ENCODE peak calls at places on chromosomes 6 and 20, in four cellular contexts. D is IMR-90, K is H9, R is H1. W is an unnamed sample. For H3K4me1, the result is how much of the 10 kb centered on the place peaks cover.

GRCh38 chr6:41021832-41022231 is 17.2 kb downstream of the UNC5CL start:
- DNase-seq in D (peak), K (no peak), R (no peak), W (no peak)

GRCh38 chr20:57620999-57621398 is 773 bp upstream of the ZBP1 start:
- DNase-seq in D (no peak), K (no peak), R (peak), W (no peak)

GRCh38 chr20:24673678-24674570 is 204.5 kb downstream of the SYNDIG1 start:
- DNase-seq in D (peak), K (no peak), R (no peak), W (no peak)

GRCh38 chr6:36984581-36985383 is 1.2 kb downstream of the MTCH1 start:
- DNase-seq in D (peak), K (peak), R (peak), W (peak)

GRCh38 chr6:110095101-110095500 is 84.4 kb downstream of the WASF1 start:
- DNase-seq in D (no peak), K (no peak), R (no peak), W (no peak)

GRCh38 chr6:84349542-84349941 is 122.1 kb upstream of the CEP162 start:
- DNase-seq in D (no peak), K (no peak), R (no peak), W (no peak)

GRCh38 chr20:43463133-43463863 is 5.6 kb downstream of the SRSF6 start:
- DNase-seq in D (no peak), K (no peak), R (no peak), W (no peak)

GRCh38 chr20:37111926-37112455 is 16.2 kb upstream of the RBL1 start:
- DNase-seq in D (no peak), K (no peak), R (no peak), W (no peak)

GRCh38 chr20:63903796-63904570 is 9.1 kb downstream of the DNAJC5 start:
- DNase-seq in D (no peak), K (no peak), R (no peak), W (no peak)

GRCh38 chr20:23362392-23363256 is 642 bp downstream of the GZF1 start:
- DNase-seq in D (peak), K (no peak), R (no peak), W (peak)

GRCh38 chr6:20292905-20293304 is 80.6 kb upstream of the MBOAT1 start:
- DNase-seq in D (no peak), K (no peak), R (no peak), W (no peak)

GRCh38 chr6:28907394-28907793 is 16.4 kb downstream of the TRIM27 start:
- DNase-seq in D (peak), K (no peak), R (no peak), W (no peak)

GRCh38 chr6:90160013-90160412 is 136.6 kb downstream of the BACH2 start:
- DNase-seq in D (no peak), K (no peak), R (no peak), W (no peak)

GRCh38 chr6:14458669-14459266 is 341.2 kb downstream of the CD83 start:
- DNase-seq in D (peak), K (no peak), R (no peak), W (no peak)

GRCh38 chr6:11067348-11067747 is 23.2 kb upstream of the ELOVL2 start:
- DNase-seq in D (no peak), K (no peak), R (no peak), W (no peak)

GRCh38 chr6:144778773-144779531 is 493.8 kb downstream of the UTRN start:
- DNase-seq in D (no peak), K (no peak), R (no peak), W (peak)

GRCh38 chr6:108074057-108074358 is 533 bp downstream of the OSTM1 start:
- DNase-seq in D (peak), K (no peak), R (no peak), W (no peak)

GRCh38 chr20:50191065-50191565 is 485 bp downstream of the CEBPB start:
- DNase-seq in D (no peak), K (no peak), R (peak), W (no peak)

GRCh38 chr6:118656822-118657451 is 5.5 kb upstream of the CEP85L start:
- DNase-seq in D (no peak), K (no peak), R (no peak), W (no peak)

GRCh38 chr20:38321959-38322598 is 18.1 kb downstream of the BPI start:
- DNase-seq in D (peak), K (peak), R (no peak), W (peak)

DNA sequence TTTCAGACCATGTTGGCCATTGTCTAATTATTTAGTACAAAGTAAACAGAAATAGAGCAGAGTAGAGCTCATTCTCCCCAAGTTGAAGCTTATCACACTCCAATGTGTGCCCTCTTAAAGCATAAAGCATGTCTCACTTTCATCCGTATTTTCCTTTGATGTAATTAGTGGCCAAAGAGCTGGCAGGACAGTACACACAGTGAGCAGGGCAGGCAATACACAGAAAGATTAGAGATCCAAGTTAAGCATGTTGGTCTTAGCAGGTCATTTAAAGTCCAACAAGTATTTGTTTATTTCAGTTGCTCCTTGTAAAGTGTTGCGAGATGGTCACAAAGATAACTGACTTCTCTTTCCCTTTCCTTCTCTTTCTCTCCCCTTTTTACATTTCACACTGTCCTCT is 47.2 kb downstream of the RFX6 start:
- DNase-seq in D (no peak), K (no peak), R (no peak), W (no peak)
- H3K56ac ChIP-seq in D (no peak), K (no peak), R (no peak), W (no peak)

GRCh38 chr20:19918965-19919329 is 98.2 kb upstream of the NAA20 start:
- DNase-seq in D (no peak), K (no peak), R (no peak), W (no peak)
- H3K4me1 ChIP-seq in D (under half), K (under half), R (under half), W (under half)

DNA sequence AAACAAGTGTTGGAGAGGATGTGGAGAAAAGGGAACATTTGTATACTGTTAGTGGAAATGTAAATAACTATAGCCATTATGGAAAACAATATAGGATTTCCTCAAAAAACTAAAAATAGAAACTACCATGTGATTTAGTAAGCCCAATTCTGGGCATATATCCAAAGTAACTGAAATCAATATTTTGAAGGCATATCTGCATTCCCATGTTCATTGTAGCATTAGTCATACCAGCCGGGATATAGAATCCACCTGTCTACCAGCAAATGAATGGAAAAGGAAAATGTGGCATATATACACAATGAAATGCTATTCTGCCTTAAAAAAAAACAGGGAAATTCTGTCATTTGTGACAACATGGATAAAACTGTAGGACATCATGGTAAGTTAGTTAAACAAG is 15.3 kb upstream of the C6orf58 start:
- DNase-seq in D (peak), K (no peak), R (no peak), W (no peak)
- H3K4me2 ChIP-seq in D (no peak), K (no peak), R (no peak), W (no peak)

GRCh38 chr6:166579234-166579575 is 7.3 kb downstream of the RAMACL start:
- DNase-seq in D (no peak), K (peak), R (no peak), W (no peak)

GRCh38 chr6:166573456-166574216 is 12.8 kb downstream of the RAMACL start:
- DNase-seq in D (no peak), K (no peak), R (no peak), W (peak)

GRCh38 chr6:166578536-166579233 is 7.8 kb downstream of the RAMACL start:
- DNase-seq in D (no peak), K (peak), R (no peak), W (no peak)

GRCh38 chr6:166572370-166573261 is 13.9 kb downstream of the RAMACL start:
- DNase-seq in D (peak), K (peak), R (peak), W (peak)

GRCh38 chr6:166575190-166575589 is 11.3 kb downstream of the RAMACL start:
- DNase-seq in D (no peak), K (no peak), R (no peak), W (no peak)
- H3K56ac ChIP-seq in D (no peak), K (no peak), R (no peak), W (no peak)

DNA sequence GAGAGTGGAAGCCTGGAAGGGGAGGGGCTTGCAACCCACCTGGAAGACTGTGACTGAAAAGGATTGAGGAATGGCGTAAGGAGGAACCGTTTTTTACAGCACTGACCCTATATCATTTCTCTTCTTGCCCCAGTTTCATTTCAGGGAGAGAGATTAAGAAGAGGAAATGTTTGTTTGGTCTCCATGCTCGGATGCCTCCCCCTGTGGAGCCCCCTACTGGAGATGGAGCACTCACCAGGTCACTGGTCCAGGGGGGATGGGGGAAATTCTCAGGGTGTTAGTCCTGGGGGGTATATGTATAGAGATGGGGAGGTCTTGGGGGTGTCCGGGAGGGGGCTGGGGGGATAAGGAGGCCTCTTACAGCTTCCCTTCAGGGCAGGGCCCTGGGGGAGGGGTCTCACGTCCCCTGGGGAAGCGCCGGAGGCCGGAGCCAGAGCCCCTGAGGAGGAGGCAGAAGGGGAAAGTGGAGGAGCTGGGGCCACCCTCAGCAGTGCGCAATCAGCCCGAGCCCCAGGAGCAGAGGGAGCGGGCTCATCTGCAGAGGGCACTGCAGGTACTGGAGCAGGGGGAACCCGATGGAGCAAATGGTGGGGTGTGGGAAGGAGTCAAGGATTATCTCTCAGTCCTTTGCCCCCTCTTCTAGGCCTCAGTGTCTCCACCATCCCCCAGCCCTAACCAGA is 3.2 kb downstream of the CUTA start:
- DNase-seq in D (no peak), K (peak), R (peak), W (peak)
- H3K4me1 ChIP-seq in D (under half), K (under half), R (under half), W (under half)

GRCh38 chr20:21702553-21703467 is 2.7 kb upstream of the PAX1 start:
- DNase-seq in D (peak), K (peak), R (peak), W (peak)
- H3K4me2 ChIP-seq in D (no peak), K (peak), R (peak), W (peak)

DNA sequence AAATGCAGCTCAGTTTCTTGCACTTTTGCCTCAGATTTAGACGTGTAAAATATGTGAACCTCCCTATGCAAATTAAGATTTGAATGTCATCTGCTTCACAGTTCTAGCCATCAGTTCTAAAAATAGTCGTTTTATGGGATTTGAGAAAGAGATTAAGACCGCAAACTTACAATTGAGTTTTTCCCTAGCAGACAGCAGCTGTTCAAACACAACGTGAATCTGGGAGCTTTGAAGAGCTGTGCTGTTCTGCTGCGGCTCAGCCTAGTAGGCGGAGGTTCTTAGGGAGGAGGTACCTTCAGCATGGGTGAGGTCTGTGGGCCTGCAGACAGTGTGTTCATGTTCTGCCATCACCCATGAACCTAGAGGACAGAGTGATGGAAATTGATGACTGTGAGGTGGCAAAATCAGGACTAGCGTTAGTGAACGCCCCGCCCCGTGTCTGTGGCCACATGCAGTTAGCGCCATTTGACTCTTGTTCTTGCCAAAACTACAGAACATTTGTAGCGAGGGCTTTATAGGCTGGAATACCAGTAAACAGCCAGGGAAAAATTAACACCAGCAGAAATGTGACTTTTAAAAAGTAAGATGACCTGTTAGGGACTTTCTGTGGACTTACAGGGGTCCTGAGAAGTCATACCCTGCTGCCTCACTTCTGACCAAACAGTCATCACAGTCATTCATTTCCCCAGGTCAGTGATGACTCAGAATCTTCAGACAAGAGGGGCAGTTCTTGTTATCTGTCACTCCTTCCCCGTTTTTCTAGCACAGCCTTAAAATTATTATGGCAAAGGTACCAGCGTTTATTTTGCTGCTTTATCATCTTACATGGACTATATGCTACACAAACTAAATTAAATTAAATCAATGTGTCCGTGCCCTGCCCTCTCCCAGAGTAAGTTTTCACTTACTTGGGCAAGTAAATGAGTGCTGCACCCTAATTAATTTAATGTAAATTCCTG is 84.3 kb upstream of the TMEM181 start:
- DNase-seq in D (peak), K (no peak), R (no peak), W (no peak)
- H3K56ac ChIP-seq in D (no peak), K (no peak), R (no peak), W (no peak)

GRCh38 chr20:47413189-47413588 is 56.7 kb upstream of the ZMYND8 start:
- DNase-seq in D (no peak), K (no peak), R (no peak), W (no peak)
- H3K4me1 ChIP-seq in D (under half), K (under half), R (under half), W (under half)

W was measured in mesendoderm.